ENCODE peak calls at places on chromosomes 16 and 17, in eight cellular contexts. Q is fibroblast of lung; J is HepG2; Z is HCT116; F is CD8-positive, alpha-beta T cell; V is endodermal cell; W is GM12878; Y is progenitor cell of endocrine pancreas. N is an unnamed sample.

GRCh38 chr16:49281843-49282642 is 405 bp upstream of the CBLN1 start:
- DNase-seq in F (no peak), W (no peak), Z (no peak), J (no peak), V (peak; percentile 96), Y (peak; percentile 95), Q (peak; percentile 23), N (peak; percentile 25)

GRCh38 chr17:83195330-83196087 is 116.1 kb downstream of the METRNL start:
- DNase-seq in W (no peak), Z (no peak), Y (no peak), V (no peak), Q (peak; percentile 55), J (no peak), F (no peak), N (peak; percentile 76)

GRCh38 chr16:88533945-88534641 is 36.1 kb upstream of the ZC3H18 start:
- DNase-seq in Z (peak; percentile 31), F (peak; percentile 76), Y (peak; percentile 15), J (no peak), W (no peak), V (peak; percentile 92), Q (peak; percentile 61), N (peak; percentile 38)

GRCh38 chr17:42387663-42388380 is 420 bp downstream of the STAT3 start:
- DNase-seq in Y (peak; percentile 21), J (no peak), W (no peak), F (peak; percentile 36), Q (peak; percentile 33), V (peak; percentile 90), Z (no peak), N (no peak)

GRCh38 chr17:55281592-55282378 is 17.0 kb downstream of the HLF start:
- DNase-seq in Z (no peak), Q (no peak), F (no peak), V (no peak), Y (no peak), W (no peak), J (no peak), N (no peak)

GRCh38 chr17:65064452-65065019 is 8.0 kb upstream of the GNA13 start:
- DNase-seq in W (no peak), Z (no peak), V (peak; percentile 76), F (no peak), Q (peak; percentile 61), Y (no peak), J (peak; percentile 88), N (peak; percentile 32)

GRCh38 chr17:42303694-42304093 is 15.4 kb downstream of the STAT5A start:
- DNase-seq in V (no peak), Z (no peak), W (no peak), F (no peak), Y (no peak), J (no peak), Q (no peak), N (no peak)

GRCh38 chr16:88534731-88535141 is 35.5 kb upstream of the ZC3H18 start:
- DNase-seq in Q (peak; percentile 42), J (no peak), V (peak; percentile 76), W (no peak), Z (peak; percentile 24), Y (peak; percentile 10), F (no peak), N (peak; percentile 33)

DNA sequence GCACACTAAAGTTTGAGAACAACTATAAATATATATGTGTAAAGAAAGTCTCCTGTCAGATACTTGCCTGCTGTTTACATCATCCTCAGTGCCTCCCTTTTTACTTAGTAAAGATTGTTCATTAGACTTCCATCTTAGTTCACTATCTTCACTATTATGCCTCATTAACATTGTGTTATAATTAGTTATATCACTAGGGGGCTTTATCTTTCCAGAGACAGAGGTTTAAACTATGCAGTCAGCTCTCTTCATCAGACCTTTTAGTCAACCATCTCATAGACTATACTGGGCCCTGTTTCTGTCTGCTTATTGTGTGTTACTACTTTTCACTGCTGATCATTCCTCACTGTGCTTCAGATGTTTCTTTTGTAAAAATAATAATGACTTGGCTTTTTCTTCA is 630.8 kb upstream of the KIF2B start:
- DNase-seq in J (no peak), Q (peak; percentile 0), Z (no peak), F (no peak), V (no peak), Y (no peak), W (no peak), N (no peak)
- TF ChIP-seq CTCF in J (no peak), Q (no peak), Z (no peak), F (no peak), V (peak; percentile 27), Y (no peak), W (no peak), N (no peak)

DNA sequence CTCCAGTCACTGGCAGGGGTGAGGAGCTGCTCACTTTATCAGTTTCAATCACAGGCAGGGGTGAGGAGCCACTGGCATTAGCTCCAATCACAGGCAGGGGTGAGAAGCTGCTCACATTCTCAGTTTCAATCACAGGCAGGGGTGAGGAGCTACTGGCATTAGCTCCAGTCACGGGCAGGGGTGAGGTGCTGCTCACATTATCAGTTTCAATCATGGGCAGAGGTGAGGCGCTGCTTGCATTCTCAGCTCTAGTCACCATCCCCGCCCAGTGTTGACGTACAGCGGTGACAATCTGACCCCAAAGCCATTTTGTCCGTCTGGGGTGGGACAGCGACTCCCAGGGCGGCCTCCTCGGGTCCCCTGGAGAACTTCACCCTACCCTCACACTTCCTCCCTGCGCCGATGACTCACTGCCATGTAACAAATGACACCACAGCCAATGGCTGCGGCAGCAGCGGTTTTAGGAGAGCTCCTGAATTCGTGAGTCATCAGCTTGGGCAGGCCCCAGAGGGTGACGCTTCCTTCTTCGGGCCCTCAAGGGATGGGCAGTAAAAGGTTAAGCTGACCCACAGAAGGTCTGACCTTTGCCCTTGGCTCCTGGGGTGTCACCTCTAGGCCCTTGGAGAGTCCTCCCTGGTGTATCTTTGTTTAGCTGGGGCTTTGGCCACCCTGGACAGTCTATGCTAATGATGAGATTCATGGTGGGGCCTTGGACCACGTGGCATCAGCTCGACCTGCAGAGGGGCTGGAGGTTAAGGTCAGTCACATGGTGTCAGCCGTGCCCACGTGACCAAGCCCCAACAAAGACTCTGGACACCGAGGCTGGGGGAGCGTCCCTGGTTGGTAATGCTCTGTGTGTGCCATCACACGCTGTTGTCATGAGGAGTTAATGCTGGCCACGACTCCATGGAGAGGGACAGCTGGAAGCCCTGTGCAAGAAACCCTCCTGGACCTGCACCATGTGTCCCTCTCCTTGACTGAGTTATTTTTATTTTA is 171.7 kb downstream of the C16orf95 start:
- DNase-seq in Q (peak; percentile 67), Z (peak; percentile 97), J (no peak), Y (no peak), V (no peak), W (no peak), F (no peak), N (peak; percentile 86)
- TF ChIP-seq CTCF in Q (no peak), Z (no peak), J (no peak), Y (no peak), V (no peak), W (no peak), F (no peak), N (no peak)

GRCh38 chr17:68718465-68718864 is 117.3 kb upstream of the FAM20A start:
- DNase-seq in V (no peak), Z (no peak), J (no peak), Y (no peak), F (no peak), Q (no peak), W (no peak), N (no peak)

GRCh38 chr17:68718924-68719323 is 117.8 kb upstream of the FAM20A start:
- DNase-seq in W (no peak), V (no peak), J (no peak), F (no peak), Q (no peak), Z (no peak), Y (no peak), N (no peak)

DNA sequence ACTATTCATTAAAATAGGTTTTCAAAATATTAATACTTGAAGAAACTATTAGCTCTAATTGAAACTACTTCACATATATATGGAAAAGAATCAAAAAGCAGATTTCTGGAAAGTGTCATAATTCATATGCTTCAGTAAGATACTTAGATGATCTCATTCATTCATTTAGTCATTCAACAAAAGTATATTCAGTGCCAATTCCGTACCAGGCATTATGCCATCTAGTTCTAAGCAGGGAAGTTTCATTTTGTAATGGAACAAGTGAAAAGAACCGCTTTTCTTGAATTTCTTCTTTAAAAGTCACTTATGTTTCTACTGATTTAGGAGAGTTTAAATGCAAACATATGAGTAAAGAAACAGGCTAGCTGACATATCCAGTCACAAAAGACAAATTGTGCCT is 118.3 kb upstream of the FAM20A start:
- DNase-seq in Y (no peak), Q (peak; percentile 25), V (no peak), Z (no peak), J (no peak), F (no peak), W (no peak), N (no peak)
- TF ChIP-seq CTCF in Y (no peak), Q (no peak), V (no peak), Z (no peak), J (no peak), F (no peak), W (no peak), N (no peak)

GRCh38 chr17:975321-975982 is 4.1 kb downstream of the NXN start:
- DNase-seq in F (no peak), J (no peak), Z (no peak), W (no peak), Q (no peak), V (no peak), Y (no peak), N (no peak)
- TF ChIP-seq CTCF in F (no peak), J (no peak), Z (no peak), W (no peak), Q (no peak), V (no peak), Y (no peak), N (no peak)

GRCh38 chr16:57667069-57667525 is 1.0 kb upstream of the ADGRG3 start:
- DNase-seq in Y (no peak), J (no peak), W (no peak), V (no peak), Z (no peak), Q (no peak), F (no peak), N (no peak)

GRCh38 chr16:57668630-57669475 is 747 bp downstream of the ADGRG3 start:
- DNase-seq in W (no peak), V (no peak), F (no peak), Y (no peak), Z (no peak), J (no peak), Q (no peak), N (no peak)

GRCh38 chr16:57668259-57668563 is at the start of gene ADGRG3:
- DNase-seq in Q (no peak), W (no peak), F (no peak), Z (no peak), J (no peak), V (no peak), Y (no peak), N (no peak)

GRCh38 chr16:57666353-57667068 is 1.6 kb upstream of the ADGRG3 start:
- DNase-seq in J (no peak), F (no peak), Q (no peak), Y (no peak), W (no peak), V (no peak), Z (no peak), N (no peak)

DNA sequence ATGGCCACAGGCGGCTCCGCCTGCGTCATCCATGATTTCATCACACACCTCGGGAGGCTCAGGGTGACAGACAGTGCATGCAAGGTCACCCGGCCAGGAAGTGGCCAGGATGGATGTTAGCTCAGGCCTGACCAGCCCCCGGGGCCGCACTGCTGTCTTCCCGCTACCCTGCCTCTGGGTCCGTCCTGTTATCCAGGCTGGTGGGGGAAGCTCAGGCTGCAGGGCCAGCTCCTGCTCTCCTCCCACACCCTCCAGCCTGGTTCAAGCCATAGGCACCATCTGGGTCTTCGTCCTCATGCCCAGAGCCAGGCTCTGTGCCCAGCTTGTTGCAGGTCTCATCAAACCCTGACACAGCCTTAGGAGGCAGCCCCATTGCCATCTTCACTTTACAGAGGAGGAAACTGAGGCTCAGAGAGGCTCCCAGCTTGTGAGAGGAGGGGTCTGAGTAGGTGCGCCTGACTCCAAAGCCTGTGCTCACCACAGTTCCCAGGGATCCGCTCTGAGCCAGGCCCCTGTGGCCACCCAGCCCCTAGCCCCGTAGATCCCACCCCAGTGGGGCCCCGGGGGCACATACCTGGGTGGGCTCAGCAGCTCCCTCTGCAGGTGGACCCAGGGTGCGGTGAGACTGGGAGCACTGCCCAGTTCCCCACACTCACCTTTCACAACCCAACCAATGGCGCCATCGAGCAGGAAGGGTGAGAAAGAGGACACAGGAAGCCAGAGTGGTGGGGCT is 414 bp upstream of the ADGRG3 start:
- DNase-seq in Z (no peak), Q (peak; percentile 11), V (peak; percentile 74), F (no peak), W (no peak), J (peak; percentile 91), Y (no peak), N (peak; percentile 39)
- TF ChIP-seq CTCF in Z (peak; percentile 18), Q (no peak), V (peak; percentile 68), F (no peak), W (peak; percentile 29), J (peak; percentile 79), Y (no peak), N (peak; percentile 33)

N was measured in astrocyte of the spinal cord.